ENCODE peak calls at places on chromosomes 5 and 9, in four cellular contexts. L, V, I and Y are unnamed samples.

GRCh38 chr9:112555844-112556482 is 69.3 kb downstream of the KIAA1958 start:
- DNase-seq in L (no peak), V (peak; percentile 33), I (no peak), Y (no peak)

GRCh38 chr5:68884893-68885292 is 208.9 kb upstream of the SLC30A5 start:
- DNase-seq in L (peak; percentile 7), V (peak; percentile 13), I (peak; percentile 23), Y (peak; percentile 36)

GRCh38 chr5:177545487-177546261 is 8.7 kb downstream of the FAM193B start:
- DNase-seq in L (no peak), V (no peak), I (no peak), Y (no peak)

GRCh38 chr9:136721339-136722092 is 9.1 kb downstream of the DIPK1B start:
- DNase-seq in L (no peak), V (no peak), I (no peak), Y (no peak)

GRCh38 chr9:22808876-22809275 is 362.3 kb downstream of the DMRTA1 start:
- DNase-seq in L (no peak), V (no peak), I (no peak), Y (no peak)

GRCh38 chr9:96215841-96216240 is 86.1 kb downstream of the HSD17B3 start:
- DNase-seq in L (no peak), V (no peak), I (no peak), Y (no peak)

GRCh38 chr5:7717691-7718090 is 133.2 kb downstream of the CFAP90 start:
- DNase-seq in L (no peak), V (no peak), I (no peak), Y (no peak)

GRCh38 chr9:98330831-98331230 is 75.4 kb upstream of the TBC1D2 start:
- DNase-seq in L (no peak), V (no peak), I (no peak), Y (no peak)

GRCh38 chr5:37631939-37632338 is 207.9 kb downstream of the GDNF start:
- DNase-seq in L (no peak), V (no peak), I (no peak), Y (no peak)

GRCh38 chr9:76717611-76718010 is 46.6 kb upstream of the PCA3 start:
- DNase-seq in L (no peak), V (no peak), I (no peak), Y (no peak)

GRCh38 chr9:3332802-3333201 is 193.0 kb downstream of the RFX3 start:
- DNase-seq in L (no peak), V (no peak), I (no peak), Y (no peak)

GRCh38 chr9:41229408-41230401 is 40.6 kb upstream of the ZNG1F start:
- DNase-seq in L (no peak), V (peak; percentile 6), I (peak; percentile 8), Y (peak; percentile 12)

GRCh38 chr5:69331528-69332445 is 814 bp downstream of the CCDC125 start:
- DNase-seq in L (no peak), V (peak; percentile 86), I (no peak), Y (no peak)

GRCh38 chr5:150167908-150168307 is 1.3 kb downstream of the CDX1 start:
- DNase-seq in L (no peak), V (no peak), I (no peak), Y (no peak)

GRCh38 chr5:140312067-140312790 is 9.3 kb upstream of the PFDN1 start:
- DNase-seq in L (no peak), V (no peak), I (no peak), Y (no peak)

GRCh38 chr5:80761966-80762365 is 107.2 kb upstream of the DHFR start:
- DNase-seq in L (no peak), V (no peak), I (no peak), Y (no peak)

GRCh38 chr5:142221091-142221860 is 103.5 kb downstream of the SPRY4 start:
- DNase-seq in L (no peak), V (peak; percentile 89), I (no peak), Y (no peak)

GRCh38 chr9:12884736-12885395 is 110.0 kb downstream of the LURAP1L start:
- DNase-seq in L (peak; percentile 55), V (peak; percentile 36), I (no peak), Y (peak; percentile 29)

GRCh38 chr5:119288364-119289047 is 67.3 kb upstream of the TNFAIP8 start:
- DNase-seq in L (no peak), V (no peak), I (no peak), Y (no peak)

GRCh38 chr9:125888220-125888619 is 141.0 kb downstream of the PBX3 start:
- DNase-seq in L (no peak), V (no peak), I (no peak), Y (no peak)

GRCh38 chr9:131654857-131655577 is 84.9 kb downstream of the RAPGEF1 start:
- DNase-seq in L (no peak), V (peak; percentile 85), I (no peak), Y (no peak)

GRCh38 chr5:77881528-77881927 is 105.4 kb upstream of the TBCA start:
- DNase-seq in L (no peak), V (no peak), I (peak; percentile 14), Y (no peak)

GRCh38 chr5:108260105-108260857 is 121.6 kb downstream of the FBXL17 start:
- DNase-seq in L (peak; percentile 73), V (peak; percentile 58), I (peak; percentile 66), Y (peak; percentile 47)

GRCh38 chr9:134243778-134244467 is 79.6 kb upstream of the RNU6ATAC start:
- DNase-seq in L (no peak), V (no peak), I (no peak), Y (no peak)

GRCh38 chr5:15373151-15373550 is 126.8 kb upstream of the FBXL7 start:
- DNase-seq in L (no peak), V (no peak), I (no peak), Y (no peak)

GRCh38 chr9:7794196-7794595 is 5.4 kb downstream of the DMAC1 start:
- DNase-seq in L (no peak), V (no peak), I (no peak), Y (no peak)

GRCh38 chr9:18658764-18659705 is 185.1 kb downstream of the ADAMTSL1 start:
- DNase-seq in L (no peak), V (no peak), I (no peak), Y (no peak)

GRCh38 chr5:97838214-97838613 is 655.2 kb upstream of the RIOK2 start:
- DNase-seq in L (peak; percentile 48), V (no peak), I (no peak), Y (no peak)

GRCh38 chr9:85742630-85742928 is 825 bp upstream of the AGTPBP1 start:
- DNase-seq in L (no peak), V (no peak), I (no peak), Y (no peak)

GRCh38 chr9:12838546-12838945 is 63.7 kb downstream of the LURAP1L start:
- DNase-seq in L (no peak), V (no peak), I (no peak), Y (no peak)

GRCh38 chr5:170393235-170393634 is 4.1 kb upstream of the KCNMB1 start:
- DNase-seq in L (no peak), V (no peak), I (no peak), Y (no peak)

GRCh38 chr5:172133359-172134029 is 54.5 kb downstream of the STK10 start:
- DNase-seq in L (no peak), V (no peak), I (no peak), Y (no peak)

GRCh38 chr9:132008184-132008781 is 71.4 kb downstream of the MED27 start:
- DNase-seq in L (peak; percentile 15), V (no peak), I (no peak), Y (no peak)

GRCh38 chr9:135531096-135531495 is 9.9 kb downstream of the LCN1 start:
- DNase-seq in L (no peak), V (no peak), I (no peak), Y (no peak)

GRCh38 chr5:124746916-124747769 is 704 bp upstream of the ZNF608 start:
- DNase-seq in L (peak; percentile 80), V (peak; percentile 57), I (no peak), Y (peak; percentile 61)
- TF ChIP-seq REST in L (no peak), V (no peak), I (no peak), Y (no peak)

DNA sequence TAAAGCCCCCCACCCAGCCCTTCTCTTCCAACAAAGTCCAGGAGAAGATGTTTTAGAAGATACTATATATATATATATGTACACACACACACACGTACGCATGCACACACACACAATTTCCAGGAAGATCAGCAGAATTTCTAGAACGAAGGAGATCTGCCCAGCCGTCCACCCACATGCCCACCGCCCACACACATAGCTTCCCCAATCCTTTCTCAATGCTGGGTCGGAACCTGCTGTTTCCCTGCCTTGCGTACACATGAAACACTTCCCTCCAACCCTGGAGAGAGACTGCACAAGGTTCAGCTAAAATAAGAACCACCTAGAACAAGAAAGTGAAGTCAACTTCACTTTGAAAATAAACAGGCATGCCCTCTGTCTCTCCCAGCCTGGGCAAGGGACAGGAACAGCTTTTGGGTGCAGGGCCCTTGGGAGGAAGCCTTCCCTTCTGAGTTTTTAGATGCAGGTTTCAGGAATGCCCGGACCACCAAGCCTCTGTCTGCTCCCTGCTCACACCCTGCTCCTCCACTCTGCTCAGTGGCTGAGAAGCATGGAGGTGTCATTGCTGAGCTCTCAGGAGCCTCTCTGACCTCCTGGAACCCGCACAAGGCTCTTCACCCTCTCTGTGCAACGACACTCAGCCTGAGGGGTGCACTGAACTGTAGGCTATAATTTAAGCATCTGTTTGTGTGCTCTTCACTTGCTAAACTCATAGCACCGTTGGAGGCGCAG is 149.4 kb downstream of the C5orf15 start:
- DNase-seq in L (no peak), V (no peak), I (no peak), Y (no peak)
- TF ChIP-seq SIN3A in L (no peak), V (no peak), I (no peak), Y (no peak)

DNA sequence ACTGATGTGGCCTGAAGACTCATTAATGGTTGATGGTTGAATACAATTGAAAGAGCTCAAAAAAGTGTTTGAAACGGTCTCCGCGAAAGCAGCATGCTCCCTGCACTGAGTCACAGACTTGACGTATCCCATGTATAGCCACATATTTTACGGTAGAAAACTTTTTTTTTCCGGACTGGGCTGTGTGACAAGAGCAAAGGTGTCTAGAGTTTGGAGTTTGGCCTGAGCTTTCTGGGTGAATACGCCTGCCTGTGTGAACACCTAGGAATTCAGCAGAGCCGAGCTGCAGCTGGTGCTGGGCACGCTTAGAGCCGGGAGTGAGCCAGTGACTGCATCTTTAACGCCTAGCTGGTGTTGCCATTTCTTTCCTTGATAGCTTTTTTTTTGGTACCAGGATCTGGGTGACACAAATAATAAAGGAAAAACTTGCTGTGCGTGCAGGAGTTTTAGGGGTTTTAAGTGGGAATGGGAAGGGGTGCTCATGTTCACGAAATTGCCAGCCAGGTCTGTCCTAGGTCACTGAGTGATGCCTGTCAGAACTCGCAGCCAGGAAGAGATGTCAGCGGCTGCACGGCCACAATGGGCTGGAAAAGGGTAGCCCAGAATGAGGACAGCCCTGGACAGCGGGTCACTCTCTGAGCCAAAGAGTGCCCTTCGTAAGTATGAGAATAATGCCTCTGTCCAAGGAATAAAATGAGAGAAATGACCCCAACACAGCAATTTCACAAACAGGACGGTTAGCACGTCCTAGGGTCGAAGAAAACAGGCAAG is 51.7 kb downstream of the PSMB7 start:
- DNase-seq in L (no peak), V (no peak), I (no peak), Y (no peak)
- TF ChIP-seq REST in L (no peak), V (no peak), I (no peak), Y (no peak)

GRCh38 chr5:144377207-144377606 is 206.5 kb downstream of the KCTD16 start:
- DNase-seq in L (no peak), V (no peak), I (no peak), Y (peak; percentile 36)
- TF ChIP-seq SIN3A in L (no peak), V (no peak), I (no peak), Y (no peak)

GRCh38 chr5:167919268-167919560 is 372.2 kb upstream of the WWC1 start:
- DNase-seq in L (no peak), V (no peak), I (no peak), Y (no peak)
- TF ChIP-seq REST in L (no peak), V (no peak), I (no peak), Y (no peak)